ENCODE peak calls at places on chromosomes 2 and 18, in four cellular contexts. R, I, V and K are unnamed samples.
A peak's percentile ranks its signal among the peaks of the same experiment; 100 is the strongest.

GRCh38 chr2:107932986-107933385 is 53.3 kb upstream of the SLC5A7 start:
- DNase-seq in R (no peak), V (no peak), I (peak; percentile 8), K (no peak)

GRCh38 chr2:97966545-97967215 is 29.1 kb downstream of the TMEM131 start:
- DNase-seq in R (no peak), I (peak; percentile 27), V (no peak), K (no peak)

GRCh38 chr2:84782717-84783442 is 98.0 kb downstream of the TRABD2A start:
- DNase-seq in I (peak; percentile 17), V (no peak), R (no peak), K (peak; percentile 83)

GRCh38 chr2:10520154-10520553 is 72.0 kb upstream of the ODC1 start:
- DNase-seq in V (no peak), I (no peak), R (peak; percentile 12), K (no peak)

GRCh38 chr18:2471523-2471922 is 99.8 kb downstream of the METTL4 start:
- DNase-seq in I (no peak), R (no peak), V (no peak), K (no peak)

GRCh38 chr2:240916571-240917008 is 10.5 kb downstream of the CROCC2 start:
- DNase-seq in I (peak; percentile 84), V (peak; percentile 71), R (peak; percentile 38), K (no peak)

GRCh38 chr2:45505138-45505537 is 105.9 kb downstream of the SRBD1 start:
- DNase-seq in I (no peak), R (no peak), V (no peak), K (no peak)

GRCh38 chr2:104388296-104388695 is 465.6 kb upstream of the POU3F3 start:
- DNase-seq in V (no peak), I (no peak), R (no peak), K (no peak)

GRCh38 chr2:232447638-232448472 is 8.1 kb upstream of the ALPI start:
- DNase-seq in R (no peak), V (no peak), I (no peak), K (no peak)

GRCh38 chr2:159712929-159713575 is 746 bp downstream of the MARCHF7 start:
- DNase-seq in R (no peak), V (no peak), I (no peak), K (peak; percentile 59)

GRCh38 chr2:159713691-159714585 is 1.6 kb downstream of the MARCHF7 start:
- DNase-seq in V (no peak), I (peak; percentile 88), R (no peak), K (no peak)

GRCh38 chr2:159716857-159717256 is 4.6 kb downstream of the MARCHF7 start:
- DNase-seq in I (no peak), R (no peak), V (no peak), K (no peak)

GRCh38 chr2:159714586-159714930 is 2.3 kb downstream of the MARCHF7 start:
- DNase-seq in R (no peak), I (no peak), V (no peak), K (no peak)

GRCh38 chr2:159715451-159715850 is 3.1 kb downstream of the MARCHF7 start:
- DNase-seq in I (no peak), V (no peak), R (no peak), K (no peak)
- H3K4me3 ChIP-seq in I (no peak overlapping the region), V (no peak overlapping the region), R (no peak overlapping the region), K (no peak overlapping the region)

DNA sequence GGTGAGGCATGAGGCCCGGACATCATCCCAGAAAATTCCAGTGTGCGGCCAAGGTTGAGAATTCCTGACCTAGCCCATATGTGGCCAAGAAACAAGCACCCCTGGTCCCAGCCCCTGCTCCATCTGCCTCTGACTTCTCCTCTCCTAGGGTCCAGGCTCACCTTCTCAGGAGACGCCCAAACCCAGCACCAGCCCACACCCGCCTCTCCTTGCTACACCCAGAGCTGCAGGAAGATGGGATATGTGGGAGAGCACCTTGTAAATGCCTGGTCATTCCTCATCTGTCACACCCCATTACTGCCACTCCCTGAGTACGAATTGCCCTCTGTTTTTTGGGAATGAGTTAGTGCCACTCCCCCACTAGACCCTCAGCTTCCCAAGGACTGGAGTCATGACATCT is 7.3 kb upstream of the ATP6V1B1 start:
- DNase-seq in I (no peak), V (no peak), R (no peak), K (no peak)
- H3K4me1 ChIP-seq in I (no peaks in the 10 kb centered on the region), V (no peaks in the 10 kb centered on the region), R (no peaks in the 10 kb centered on the region), K (no peaks in the 10 kb centered on the region)

GRCh38 chr2:70211595-70211994 is 20.8 kb upstream of the C2orf42 start:
- DNase-seq in I (no peak), R (no peak), V (no peak), K (no peak)

GRCh38 chr2:70212298-70212948 is 21.6 kb upstream of the C2orf42 start:
- DNase-seq in R (no peak), I (no peak), V (no peak), K (no peak)

GRCh38 chr2:70214365-70214764 is 23.5 kb upstream of the C2orf42 start:
- DNase-seq in V (no peak), R (no peak), I (no peak), K (no peak)

GRCh38 chr2:70214958-70215357 is 24.1 kb upstream of the C2orf42 start:
- DNase-seq in I (peak; percentile 96), V (no peak), R (no peak), K (no peak)
- H3K27ac ChIP-seq in I (no peak overlapping the region), V (no peak overlapping the region), R (no peak overlapping the region), K (no peak overlapping the region)

DNA sequence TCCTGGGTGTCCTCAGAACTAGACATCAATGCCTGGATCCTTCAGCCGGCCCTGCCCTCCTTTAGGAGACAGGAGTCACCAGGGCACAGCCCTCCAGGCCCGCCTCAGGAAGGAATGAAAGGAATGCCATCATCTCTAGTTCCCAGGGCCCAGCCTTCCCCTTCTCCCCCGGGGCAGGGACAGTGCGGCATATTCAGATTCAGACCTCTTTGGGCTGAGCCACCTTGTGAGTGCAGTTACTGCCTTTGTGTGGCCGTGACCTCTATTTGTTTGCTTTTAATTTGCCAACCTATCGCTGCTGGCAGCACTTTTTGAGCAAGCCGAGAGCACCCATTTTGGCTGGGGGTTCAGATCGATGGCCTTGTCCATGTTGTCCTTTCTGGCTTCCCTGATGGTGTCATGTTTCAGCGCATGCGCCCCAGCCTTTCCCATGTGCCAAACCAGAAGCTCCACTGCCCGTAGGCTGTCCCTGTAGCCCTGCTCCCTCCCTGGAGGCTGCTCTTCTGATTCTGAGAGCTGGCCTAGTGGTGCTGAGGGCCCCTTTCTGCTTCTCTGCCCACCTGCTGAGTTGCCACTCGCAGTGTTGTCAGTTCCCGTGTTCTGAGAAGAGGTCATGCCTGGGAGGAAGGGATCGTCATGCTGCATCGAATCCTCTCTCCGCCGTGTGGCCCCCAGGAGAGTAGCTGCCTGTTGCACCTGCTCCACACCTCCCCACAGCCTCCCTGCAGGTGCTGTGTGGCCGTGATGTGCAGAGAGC is 10.9 kb downstream of the ANKRD23 start:
- DNase-seq in V (peak; percentile 46), R (peak; percentile 71), I (peak; percentile 64), K (no peak)
- H3K4me3 ChIP-seq in V (no peak overlapping the region), R (no peak overlapping the region), I (no peak overlapping the region), K (no peak overlapping the region)

DNA sequence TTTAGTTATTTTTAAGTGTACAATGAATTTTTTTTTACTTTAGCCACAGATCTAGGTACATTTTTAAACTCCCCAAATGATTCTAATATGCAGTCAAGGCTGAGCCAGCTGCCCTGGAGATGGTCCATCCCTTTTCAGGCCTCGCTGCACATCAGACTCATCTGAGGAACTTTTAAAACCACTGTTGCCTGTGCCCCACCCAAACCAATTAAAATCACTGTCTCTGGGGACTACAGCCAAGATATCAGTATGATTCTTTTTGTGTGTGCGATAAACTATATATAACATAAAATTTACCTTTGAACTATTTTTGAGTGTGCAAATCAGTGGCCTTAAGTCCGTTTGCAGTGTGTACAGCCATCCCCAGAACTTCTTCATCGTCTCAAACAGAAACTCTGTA is 9.1 kb upstream of the MALT1 start:
- DNase-seq in I (no peak), R (no peak), V (no peak), K (no peak)
- H3K4me1 ChIP-seq in I (peaks cover 2% of the 10 kb centered on the region), R (peaks cover 6% of the 10 kb centered on the region), V (no peaks in the 10 kb centered on the region), K (peaks cover 39% of the 10 kb centered on the region)

GRCh38 chr2:15668611-15669305 is 77.1 kb downstream of the DDX1 start:
- DNase-seq in R (no peak), V (no peak), I (peak; percentile 33), K (no peak)
- H3K27ac ChIP-seq in R (no peak overlapping the region), V (no peak overlapping the region), I (no peak overlapping the region), K (no peak overlapping the region)

GRCh38 chr2:68328901-68329300 is 9.2 kb upstream of the CNRIP1 start:
- DNase-seq in V (no peak), I (no peak), R (no peak), K (no peak)
- H3K4me3 ChIP-seq in V (no peak overlapping the region), I (no peak overlapping the region), R (no peak overlapping the region), K (no peak overlapping the region)

GRCh38 chr2:46856336-46856735 is 59.3 kb downstream of the MCFD2 start:
- DNase-seq in I (no peak), V (no peak), R (no peak), K (no peak)

GRCh38 chr2:46858697-46859080 is 56.9 kb downstream of the MCFD2 start:
- DNase-seq in R (no peak), V (no peak), I (peak; percentile 91), K (no peak)

GRCh38 chr2:46855805-46856204 is 59.8 kb downstream of the MCFD2 start:
- DNase-seq in V (no peak), R (no peak), I (no peak), K (no peak)

GRCh38 chr2:46859482-46859881 is 56.1 kb downstream of the MCFD2 start:
- DNase-seq in I (no peak), R (no peak), V (no peak), K (no peak)

GRCh38 chr2:46857871-46858696 is 57.5 kb downstream of the MCFD2 start:
- DNase-seq in R (no peak), V (no peak), I (peak; percentile 92), K (no peak)
- H3K4me1 ChIP-seq in R (peaks cover 25% of the 10 kb centered on the region), V (peaks cover 21% of the 10 kb centered on the region), I (peaks cover 51% of the 10 kb centered on the region), K (no peaks in the 10 kb centered on the region)